ENCODE peak calls at places on chromosome 1, in seven cellular contexts. P, V, M, Q, U, N and A are unnamed samples.

GRCh38 chr1:69662321-69662720 is 94.6 kb downstream of the LRRC7 start:
- DNase-seq in P (no peak), V (no peak), M (no peak), Q (no peak), U (no peak), N (no peak), A (no peak)

GRCh38 chr1:17235135-17235880 is 13.6 kb upstream of the PADI3 start:
- DNase-seq in P (no peak), V (no peak), M (no peak), Q (no peak), U (no peak), N (no peak), A (no peak)

GRCh38 chr1:18945401-18945849 is 11.1 kb downstream of the IFFO2 start:
- DNase-seq in P (peak), V (peak), M (no peak), Q (peak), U (peak), N (no peak), A (no peak)

GRCh38 chr1:182392045-182393028 is 747 bp upstream of the GLUL start:
- DNase-seq in P (no peak), V (peak), M (peak), Q (peak), U (peak), N (peak), A (no peak)

GRCh38 chr1:73914994-73915393 is 283.0 kb downstream of the LRRIQ3 start:
- DNase-seq in P (no peak), V (no peak), M (no peak), Q (no peak), U (no peak), N (no peak), A (no peak)

GRCh38 chr1:36083635-36084501 is at the start of gene TEKT2:
- DNase-seq in P (no peak), V (peak), M (peak), Q (no peak), U (no peak), N (peak), A (no peak)

GRCh38 chr1:187958207-187958606 is 1129.5 kb downstream of the PLA2G4A start:
- DNase-seq in P (no peak), V (no peak), M (no peak), Q (no peak), U (no peak), N (no peak), A (no peak)

GRCh38 chr1:150484861-150485260 is 2.4 kb upstream of the TARS2 start:
- DNase-seq in P (peak), V (peak), M (peak), Q (no peak), U (peak), N (no peak), A (no peak)

GRCh38 chr1:191134796-191135195 is 657.1 kb upstream of the BRINP3 start:
- DNase-seq in P (no peak), V (peak), M (no peak), Q (no peak), U (no peak), N (no peak), A (no peak)

GRCh38 chr1:68590473-68590872 is 93.6 kb upstream of the DEPDC1 start:
- DNase-seq in P (no peak), V (no peak), M (no peak), Q (no peak), U (no peak), N (no peak), A (no peak)

GRCh38 chr1:210691039-210691438 is 362.3 kb downstream of the HHAT start:
- DNase-seq in P (no peak), V (no peak), M (no peak), Q (no peak), U (no peak), N (no peak), A (no peak)

DNA sequence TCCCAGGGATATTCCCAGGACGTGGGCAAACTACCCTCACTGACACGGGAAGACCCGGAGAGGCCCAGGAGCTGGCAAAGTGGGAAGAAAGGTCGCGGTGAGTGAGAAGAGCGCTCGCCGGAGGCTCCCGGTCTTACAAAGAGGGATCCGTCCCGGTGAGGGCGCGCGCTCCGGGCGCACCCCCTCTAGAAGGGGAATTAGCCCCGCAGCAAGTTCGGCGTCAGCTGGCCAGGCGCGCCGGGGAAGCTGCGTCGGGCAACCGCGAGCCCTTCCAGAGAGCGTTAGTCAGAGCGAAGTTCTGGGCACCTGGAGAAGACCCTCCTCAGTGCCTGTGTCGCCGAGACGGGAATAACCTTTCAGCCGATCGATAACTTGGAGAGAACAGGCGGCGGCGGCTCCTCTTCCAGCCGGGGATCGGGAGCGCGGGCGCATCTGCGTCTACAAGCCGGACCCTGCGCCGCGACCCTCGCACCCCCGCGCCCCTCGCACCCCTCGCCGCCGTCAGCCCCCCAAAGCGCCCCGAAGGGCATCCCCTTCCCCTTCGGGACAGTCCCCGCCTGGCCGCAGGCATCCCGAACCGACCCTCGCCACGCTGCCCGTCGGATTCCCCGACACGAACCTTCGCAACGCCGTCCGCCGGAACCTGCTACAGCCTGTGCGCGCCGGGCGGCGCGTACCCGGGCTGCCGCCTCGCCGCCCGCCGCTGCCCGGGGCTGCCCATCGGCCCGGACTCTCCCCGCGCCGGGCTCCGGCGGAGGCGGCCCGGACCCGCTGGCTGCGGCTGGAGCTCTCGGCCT is 485 bp downstream of the SIPA1L2 start:
- DNase-seq in P (no peak), V (peak), M (peak), Q (peak), U (peak), N (peak), A (no peak)
- TF ChIP-seq CTCF in P (no peak), V (no peak), M (no peak), Q (no peak), U (no peak), N (no peak), A (no peak)

GRCh38 chr1:57066980-57067615 is 101.3 kb upstream of the C8B start:
- DNase-seq in P (no peak), V (no peak), M (no peak), Q (no peak), U (no peak), N (no peak), A (no peak)

GRCh38 chr1:57067863-57068262 is 102.0 kb upstream of the C8B start:
- DNase-seq in P (no peak), V (peak), M (no peak), Q (peak), U (no peak), N (no peak), A (no peak)

DNA sequence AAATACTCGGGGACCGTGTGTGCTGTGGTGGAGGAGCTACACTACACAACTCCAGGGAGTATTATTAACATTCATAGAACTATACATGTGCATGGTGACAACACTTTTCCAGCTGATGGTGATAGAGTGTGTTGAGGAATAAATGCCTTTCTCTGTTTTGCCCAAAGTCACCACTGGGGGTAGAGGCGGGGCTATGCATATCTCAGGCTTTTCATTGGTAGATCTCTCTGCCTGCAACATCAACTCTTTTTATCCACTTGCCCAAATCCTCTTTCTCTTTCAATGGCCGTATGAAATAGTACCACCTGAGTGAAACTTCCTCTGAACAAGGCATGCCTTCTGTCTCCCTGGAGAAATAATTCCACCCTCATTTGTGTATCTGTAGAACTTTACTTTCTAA is 107.0 kb upstream of the C8B start:
- DNase-seq in P (no peak), V (no peak), M (no peak), Q (no peak), U (no peak), N (no peak), A (no peak)
- TF ChIP-seq CTCF in P (peak), V (no peak), M (no peak), Q (no peak), U (no peak), N (no peak), A (no peak)

GRCh38 chr1:159421821-159422220 is 10.2 kb upstream of the OR10J4 start:
- DNase-seq in P (no peak), V (no peak), M (no peak), Q (no peak), U (no peak), N (no peak), A (no peak)
- TF ChIP-seq CTCF in P (peak), V (no peak), M (peak), Q (no peak), U (peak), N (no peak), A (no peak)

GRCh38 chr1:23456226-23456625 is 27.8 kb downstream of the ASAP3 start:
- DNase-seq in P (no peak), V (no peak), M (no peak), Q (no peak), U (no peak), N (no peak), A (no peak)
- TF ChIP-seq CTCF in P (no peak), V (no peak), M (no peak), Q (no peak), U (no peak), N (no peak), A (no peak)

GRCh38 chr1:40383095-40383487 is 9.6 kb downstream of the SMAP2 start:
- DNase-seq in P (no peak), V (peak), M (no peak), Q (no peak), U (peak), N (no peak), A (no peak)

GRCh38 chr1:40382110-40382464 is 8.6 kb downstream of the SMAP2 start:
- DNase-seq in P (peak), V (no peak), M (no peak), Q (no peak), U (no peak), N (no peak), A (no peak)

GRCh38 chr1:40383488-40384412 is 10.2 kb downstream of the SMAP2 start:
- DNase-seq in P (peak), V (peak), M (peak), Q (no peak), U (no peak), N (peak), A (no peak)

GRCh38 chr1:40381268-40382109 is 8.0 kb downstream of the SMAP2 start:
- DNase-seq in P (no peak), V (no peak), M (no peak), Q (no peak), U (no peak), N (no peak), A (no peak)

GRCh38 chr1:40382601-40383000 is 9.1 kb downstream of the SMAP2 start:
- DNase-seq in P (no peak), V (no peak), M (no peak), Q (no peak), U (no peak), N (no peak), A (no peak)
- TF ChIP-seq CTCF in P (peak), V (no peak), M (no peak), Q (no peak), U (peak), N (no peak), A (no peak)

GRCh38 chr1:2237773-2238172 is 9.7 kb downstream of the SKI start:
- DNase-seq in P (no peak), V (no peak), M (no peak), Q (no peak), U (no peak), N (no peak), A (no peak)
- TF ChIP-seq CTCF in P (peak), V (peak), M (no peak), Q (peak), U (no peak), N (no peak), A (peak)

DNA sequence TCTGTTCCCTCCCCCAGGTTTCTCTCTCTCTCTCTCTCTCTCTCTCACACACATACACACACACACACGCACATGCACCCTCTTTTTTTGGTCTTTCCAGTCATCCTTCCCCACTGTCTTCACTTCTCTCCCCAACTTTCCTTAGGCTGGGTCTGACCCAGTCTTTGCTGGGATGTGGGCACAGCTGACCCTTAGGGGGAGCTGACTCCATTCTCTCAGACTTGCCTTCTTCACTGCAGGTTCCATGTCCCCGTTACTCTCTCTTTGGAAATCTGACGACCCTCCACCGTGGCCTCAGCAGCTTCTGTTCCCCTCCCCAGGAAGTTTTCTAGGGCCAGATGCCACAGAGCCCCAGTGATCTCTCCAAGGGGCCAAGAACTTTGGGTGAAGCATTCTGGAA is 2.1 kb downstream of the DISP3 start:
- DNase-seq in P (no peak), V (no peak), M (no peak), Q (no peak), U (no peak), N (no peak), A (no peak)
- TF ChIP-seq CTCF in P (no peak), V (no peak), M (no peak), Q (no peak), U (no peak), N (no peak), A (no peak)